ENCODE peak calls at places on chromosomes 13 and 19, in nine cellular contexts. P, Z, R, K, V, J, M, G and Q are unnamed samples.

GRCh38 chr19:12140545-12141404 is 625 bp upstream of the ZNF20 start:
- DNase-seq in P (peak), Z (peak), R (peak), K (peak), V (peak), J (peak), M (peak), G (peak), Q (peak)

GRCh38 chr19:15538774-15539173 is 30.4 kb downstream of the CYP4F22 start:
- DNase-seq in P (peak), Z (no peak), R (no peak), K (no peak), V (no peak), J (no peak), M (no peak), G (peak), Q (peak)

GRCh38 chr13:30431269-30431950 is 9.1 kb downstream of the UBE2L5 start:
- DNase-seq in P (peak), Z (no peak), R (no peak), K (no peak), V (no peak), J (no peak), M (no peak), G (no peak), Q (peak)

GRCh38 chr19:46611791-46612190 is 10.7 kb downstream of the CALM3 start:
- DNase-seq in P (no peak), Z (peak), R (no peak), K (peak), V (peak), J (no peak), M (no peak), G (no peak), Q (no peak)

GRCh38 chr13:60654405-60654804 is 257.4 kb downstream of the TDRD3 start:
- DNase-seq in P (peak), Z (no peak), R (no peak), K (no peak), V (peak), J (no peak), M (no peak), G (peak), Q (peak)

GRCh38 chr19:13506550-13506878 is 235 bp upstream of the CACNA1A start:
- DNase-seq in P (peak), Z (no peak), R (no peak), K (no peak), V (no peak), J (no peak), M (no peak), G (no peak), Q (no peak)

GRCh38 chr19:15417699-15418098 is 1.1 kb downstream of the AKAP8L start:
- DNase-seq in P (peak), Z (no peak), R (no peak), K (no peak), V (no peak), J (no peak), M (no peak), G (no peak), Q (peak)

GRCh38 chr19:13132471-13133166 is 14.6 kb downstream of the NACC1 start:
- DNase-seq in P (peak), Z (no peak), R (no peak), K (no peak), V (no peak), J (no peak), M (no peak), G (peak), Q (no peak)

GRCh38 chr13:93172109-93172508 is 54.5 kb upstream of the GPC6 start:
- DNase-seq in P (no peak), Z (no peak), R (no peak), K (no peak), V (no peak), J (no peak), M (no peak), G (no peak), Q (no peak)

GRCh38 chr13:106299616-106300015 is 235.8 kb downstream of the EFNB2 start:
- DNase-seq in P (no peak), Z (no peak), R (no peak), K (no peak), V (no peak), J (no peak), M (no peak), G (peak), Q (no peak)

GRCh38 chr13:66849706-66850105 is 380.4 kb downstream of the PCDH9 start:
- DNase-seq in P (no peak), Z (no peak), R (no peak), K (no peak), V (no peak), J (no peak), M (no peak), G (no peak), Q (no peak)

GRCh38 chr19:51111606-51112005 is 3.4 kb upstream of the CTU1 start:
- DNase-seq in P (no peak), Z (no peak), R (no peak), K (no peak), V (no peak), J (no peak), M (no peak), G (no peak), Q (peak)

GRCh38 chr13:33512880-33513554 is 227.5 kb upstream of the STARD13 start:
- DNase-seq in P (no peak), Z (no peak), R (no peak), K (no peak), V (no peak), J (no peak), M (no peak), G (peak), Q (no peak)

GRCh38 chr13:28438067-28438466 is 56.9 kb downstream of the FLT1 start:
- DNase-seq in P (no peak), Z (no peak), R (no peak), K (no peak), V (no peak), J (no peak), M (no peak), G (no peak), Q (no peak)

GRCh38 chr19:3440082-3440481 is 40.2 kb downstream of the SMIM24 start:
- DNase-seq in P (no peak), Z (peak), R (peak), K (peak), V (peak), J (peak), M (no peak), G (no peak), Q (peak)

GRCh38 chr13:70792121-70792520 is 683.9 kb upstream of the KLHL1 start:
- DNase-seq in P (no peak), Z (no peak), R (no peak), K (no peak), V (no peak), J (no peak), M (no peak), G (no peak), Q (no peak)

GRCh38 chr19:15251010-15251748 is 18.9 kb upstream of the EPHX3 start:
- DNase-seq in P (peak), Z (no peak), R (no peak), K (no peak), V (no peak), J (no peak), M (peak), G (peak), Q (peak)

GRCh38 chr13:105202384-105202783 is 1333.1 kb downstream of the EFNB2 start:
- DNase-seq in P (peak), Z (no peak), R (no peak), K (peak), V (no peak), J (no peak), M (no peak), G (peak), Q (peak)

GRCh38 chr19:1483979-1484428 is 5.0 kb upstream of the C19orf25 start:
- DNase-seq in P (no peak), Z (no peak), R (no peak), K (no peak), V (no peak), J (no peak), M (no peak), G (no peak), Q (no peak)

GRCh38 chr19:52722062-52723005 is 12.5 kb downstream of the ZNF611 start:
- DNase-seq in P (peak), Z (no peak), R (no peak), K (no peak), V (no peak), J (no peak), M (peak), G (peak), Q (peak)

GRCh38 chr13:87057807-87058520 is 613.2 kb upstream of the SLITRK5 start:
- DNase-seq in P (no peak), Z (no peak), R (no peak), K (no peak), V (no peak), J (no peak), M (no peak), G (peak), Q (no peak)

GRCh38 chr13:111319998-111320911 is at the start of gene TEX29:
- DNase-seq in P (no peak), Z (no peak), R (no peak), K (no peak), V (no peak), J (peak), M (no peak), G (no peak), Q (no peak)

GRCh38 chr13:27666951-27667350 is 45.3 kb downstream of the POLR1D start:
- DNase-seq in P (no peak), Z (no peak), R (no peak), K (no peak), V (no peak), J (no peak), M (no peak), G (no peak), Q (no peak)

GRCh38 chr13:111288276-111288675 is 32.2 kb upstream of the TEX29 start:
- DNase-seq in P (no peak), Z (no peak), R (no peak), K (no peak), V (no peak), J (no peak), M (no peak), G (no peak), Q (no peak)

GRCh38 chr19:35346193-35347052 is 1.3 kb upstream of the FFAR1 start:
- DNase-seq in P (no peak), Z (peak), R (peak), K (no peak), V (no peak), J (peak), M (no peak), G (no peak), Q (no peak)

GRCh38 chr13:36718146-36718545 is 44.3 kb downstream of the SERTM1 start:
- DNase-seq in P (peak), Z (no peak), R (no peak), K (no peak), V (no peak), J (no peak), M (no peak), G (no peak), Q (peak)

GRCh38 chr19:2680808-2681207 is 21.7 kb downstream of the GNG7 start:
- DNase-seq in P (no peak), Z (peak), R (no peak), K (no peak), V (no peak), J (no peak), M (no peak), G (no peak), Q (no peak)

GRCh38 chr19:46602392-46603194 is 1.5 kb downstream of the CALM3 start:
- DNase-seq in P (peak), Z (peak), R (no peak), K (peak), V (no peak), J (no peak), M (no peak), G (no peak), Q (no peak)

GRCh38 chr19:39397360-39398296 is 6.5 kb downstream of the MED29 start:
- DNase-seq in P (peak), Z (peak), R (peak), K (peak), V (peak), J (peak), M (no peak), G (peak), Q (peak)

GRCh38 chr13:25977671-25978070 is 74.1 kb downstream of the SHISA2 start:
- DNase-seq in P (no peak), Z (no peak), R (no peak), K (no peak), V (no peak), J (no peak), M (no peak), G (no peak), Q (no peak)

GRCh38 chr19:1066748-1067340 is at the start of gene ARHGAP45:
- DNase-seq in P (no peak), Z (peak), R (peak), K (peak), V (no peak), J (peak), M (no peak), G (no peak), Q (no peak)

GRCh38 chr19:423691-424466 is 14.9 kb upstream of the C2CD4C start:
- DNase-seq in P (no peak), Z (no peak), R (no peak), K (no peak), V (no peak), J (peak), M (no peak), G (no peak), Q (no peak)

GRCh38 chr13:91054902-91055301 is 292.6 kb upstream of the MIR17HG start:
- DNase-seq in P (no peak), Z (no peak), R (no peak), K (no peak), V (no peak), J (no peak), M (no peak), G (no peak), Q (no peak)

GRCh38 chr19:5038631-5039271 is 69.8 kb downstream of the KDM4B start:
- DNase-seq in P (peak), Z (no peak), R (no peak), K (peak), V (no peak), J (no peak), M (no peak), G (peak), Q (peak)

GRCh38 chr13:65034266-65034665 is 2195.9 kb downstream of the PCDH9 start:
- DNase-seq in P (no peak), Z (no peak), R (no peak), K (peak), V (no peak), J (peak), M (no peak), G (no peak), Q (no peak)

DNA sequence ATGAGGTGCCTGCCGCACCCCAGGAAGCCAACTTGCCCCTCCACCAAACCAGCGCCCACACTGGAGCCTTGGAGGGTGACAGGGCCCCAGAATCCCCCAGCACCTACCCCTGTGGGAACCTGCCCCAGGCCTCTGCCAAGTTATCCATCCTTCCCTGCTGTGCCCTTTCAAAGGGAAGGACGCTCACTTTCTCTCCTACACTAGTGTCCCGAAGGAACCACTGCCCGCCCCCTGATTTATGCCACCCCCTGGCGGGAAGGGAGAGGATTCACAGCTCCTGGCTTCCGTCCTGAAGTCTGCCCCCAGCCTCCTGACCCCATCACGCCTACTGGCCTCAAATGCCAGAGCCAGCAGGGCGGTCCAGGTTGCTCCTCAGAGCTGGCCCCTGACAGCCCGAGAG is 1.4 kb downstream of the EVI5L start:
- DNase-seq in P (peak), Z (no peak), R (no peak), K (no peak), V (no peak), J (no peak), M (no peak), G (peak), Q (peak)
- TF ChIP-seq CTCF in P (peak), Z (no peak), R (no peak), K (peak), V (no peak), J (no peak), M (peak), G (peak), Q (peak)

GRCh38 chr13:40550130-40550529 is 116.3 kb downstream of the FOXO1 start:
- DNase-seq in P (no peak), Z (no peak), R (no peak), K (no peak), V (no peak), J (no peak), M (no peak), G (peak), Q (peak)
- TF ChIP-seq CTCF in P (no peak), Z (no peak), R (no peak), K (no peak), V (no peak), J (no peak), M (no peak), G (no peak), Q (no peak)

GRCh38 chr13:46553886-46554855 is 1.2 kb downstream of the LRCH1 start:
- DNase-seq in P (peak), Z (peak), R (peak), K (peak), V (peak), J (peak), M (no peak), G (peak), Q (peak)
- TF ChIP-seq CTCF in P (peak), Z (peak), R (no peak), K (peak), V (peak), J (no peak), M (peak), G (peak), Q (peak)

GRCh38 chr19:45191324-45191845 is 12.8 kb downstream of the BLOC1S3 start:
- DNase-seq in P (no peak), Z (no peak), R (no peak), K (no peak), V (no peak), J (no peak), M (no peak), G (no peak), Q (peak)
- TF ChIP-seq CTCF in P (no peak), Z (no peak), R (no peak), K (no peak), V (no peak), J (no peak), M (no peak), G (no peak), Q (peak)

GRCh38 chr13:39284801-39285388 is 246.6 kb downstream of the NHLRC3 start:
- DNase-seq in P (no peak), Z (no peak), R (no peak), K (no peak), V (peak), J (no peak), M (no peak), G (peak), Q (no peak)
- TF ChIP-seq CTCF in P (peak), Z (no peak), R (no peak), K (peak), V (peak), J (no peak), M (no peak), G (peak), Q (no peak)

DNA sequence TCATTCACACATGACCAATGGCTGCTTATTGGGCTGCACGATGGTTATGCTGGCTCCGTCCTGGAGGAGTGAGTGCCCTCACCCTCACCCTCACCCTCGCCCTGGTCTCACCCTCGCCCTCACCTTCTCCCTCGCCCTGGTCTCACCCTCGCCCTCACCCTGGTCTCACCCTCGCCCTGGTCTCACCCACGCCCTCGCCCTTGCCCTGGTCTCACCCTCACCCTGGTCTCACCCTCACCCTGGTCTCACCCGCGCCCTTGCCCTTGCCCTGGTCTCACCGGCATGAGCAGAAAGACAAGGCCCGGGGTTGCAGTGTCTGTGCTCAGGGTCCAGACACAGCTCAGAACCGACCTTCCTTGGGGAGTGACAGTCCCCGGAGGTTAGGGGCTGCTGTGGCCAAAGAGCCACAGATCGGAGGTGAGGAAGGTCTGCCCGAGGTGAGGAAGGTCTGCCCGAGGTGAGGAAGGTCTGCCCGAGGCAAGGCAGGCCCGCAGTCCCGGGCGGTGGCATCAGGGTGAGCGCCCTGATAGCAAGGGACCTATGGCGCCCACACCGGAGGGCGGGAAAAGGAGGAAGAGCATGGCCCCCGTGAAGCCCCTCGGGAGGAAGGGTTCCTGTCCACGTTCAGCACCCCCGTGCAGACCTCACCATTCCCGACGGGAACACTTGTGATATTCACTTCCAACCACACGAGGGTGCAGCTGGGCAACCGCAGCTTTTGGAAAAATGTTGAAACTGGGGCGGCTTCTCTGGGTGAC is 65.6 kb downstream of the MCF2L start:
- DNase-seq in P (peak), Z (no peak), R (peak), K (peak), V (no peak), J (peak), M (no peak), G (peak), Q (peak)
- TF ChIP-seq CTCF in P (peak), Z (no peak), R (peak), K (peak), V (peak), J (peak), M (peak), G (peak), Q (peak)

GRCh38 chr19:41443813-41444455 is 978 bp downstream of the ERICH4 start:
- DNase-seq in P (no peak), Z (no peak), R (no peak), K (no peak), V (no peak), J (no peak), M (no peak), G (no peak), Q (no peak)

GRCh38 chr19:41449079-41449864 is 6.3 kb downstream of the ERICH4 start:
- DNase-seq in P (peak), Z (peak), R (peak), K (peak), V (peak), J (peak), M (no peak), G (peak), Q (peak)

GRCh38 chr19:41449865-41450178 is 6.9 kb downstream of the ERICH4 start:
- DNase-seq in P (no peak), Z (no peak), R (no peak), K (no peak), V (no peak), J (no peak), M (no peak), G (no peak), Q (no peak)

GRCh38 chr19:41445575-41445974 is 2.6 kb downstream of the ERICH4 start:
- DNase-seq in P (no peak), Z (no peak), R (no peak), K (no peak), V (no peak), J (no peak), M (no peak), G (no peak), Q (no peak)

DNA sequence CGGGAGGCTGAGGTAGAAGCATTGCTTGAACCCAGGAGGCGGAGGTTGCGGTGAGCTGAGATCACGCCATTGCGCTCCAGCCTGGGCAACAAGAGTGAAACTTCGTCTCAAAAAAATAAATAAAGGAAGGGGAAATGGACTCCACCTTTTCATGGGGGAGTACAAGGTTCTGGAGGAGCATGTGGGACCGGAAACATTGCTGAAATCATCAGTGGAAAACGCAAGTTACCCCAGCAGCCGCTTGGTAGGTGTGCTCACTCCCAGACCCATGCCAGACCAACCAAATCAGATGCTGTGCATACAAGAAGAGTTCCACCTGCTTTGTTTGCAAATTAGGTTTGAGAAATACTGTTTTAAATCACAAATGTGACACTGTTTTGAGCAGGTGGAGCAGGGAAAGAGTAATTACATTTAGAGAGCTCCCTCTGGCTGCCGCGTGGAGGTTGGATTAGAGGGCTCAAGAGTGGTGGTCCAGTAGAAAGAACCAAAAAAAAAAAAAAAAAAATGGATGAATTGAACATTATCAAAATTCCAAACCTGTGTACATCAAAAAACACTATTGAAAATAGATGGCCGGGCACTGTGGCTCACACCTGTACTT is 4.9 kb downstream of the ERICH4 start:
- DNase-seq in P (no peak), Z (no peak), R (no peak), K (no peak), V (no peak), J (no peak), M (no peak), G (no peak), Q (no peak)
- TF ChIP-seq CTCF in P (no peak), Z (no peak), R (no peak), K (no peak), V (peak), J (no peak), M (no peak), G (no peak), Q (no peak)